ENCODE peak calls at places on chromosomes 12 and 14, in seven cellular contexts. R, N, Z, A, D, X and Y are unnamed samples.

GRCh38 chr14:89701079-89702043 is 253.2 kb downstream of the EFCAB11 start:
- DNase-seq in R (peak), N (peak), Z (peak), A (peak), D (peak), X (peak), Y (no peak)

GRCh38 chr14:74655597-74656389 is 43.8 kb upstream of the LTBP2 start:
- DNase-seq in R (no peak), N (no peak), Z (peak), A (peak), D (no peak), X (no peak), Y (peak)

GRCh38 chr12:17020765-17021164 is 414.8 kb upstream of the LMO3 start:
- DNase-seq in R (no peak), N (no peak), Z (no peak), A (no peak), D (no peak), X (no peak), Y (no peak)

GRCh38 chr12:106248177-106248848 is 493 bp upstream of the CKAP4 start:
- DNase-seq in R (peak), N (no peak), Z (peak), A (peak), D (no peak), X (peak), Y (no peak)

GRCh38 chr14:73365727-73366126 is 92.6 kb downstream of the NUMB start:
- DNase-seq in R (no peak), N (no peak), Z (no peak), A (no peak), D (no peak), X (no peak), Y (no peak)

GRCh38 chr12:99605-100004 is 33.0 kb downstream of the IQSEC3 start:
- DNase-seq in R (no peak), N (no peak), Z (peak), A (no peak), D (no peak), X (no peak), Y (no peak)

GRCh38 chr12:19014243-19014642 is 115.3 kb upstream of the PLEKHA5 start:
- DNase-seq in R (no peak), N (no peak), Z (no peak), A (no peak), D (no peak), X (no peak), Y (no peak)

GRCh38 chr12:127957001-127957660 is 309.8 kb upstream of the TMEM132C start:
- DNase-seq in R (no peak), N (no peak), Z (peak), A (no peak), D (no peak), X (no peak), Y (peak)

GRCh38 chr14:68789798-68790655 is 2.8 kb downstream of the ZFP36L1 start:
- DNase-seq in R (no peak), N (no peak), Z (peak), A (no peak), D (no peak), X (peak), Y (no peak)

GRCh38 chr12:45244561-45245348 is 28.9 kb downstream of the ANO6 start:
- DNase-seq in R (no peak), N (peak), Z (no peak), A (no peak), D (no peak), X (no peak), Y (no peak)

GRCh38 chr14:31660191-31660590 is 99.0 kb downstream of the NUBPL start:
- DNase-seq in R (no peak), N (no peak), Z (no peak), A (no peak), D (no peak), X (no peak), Y (no peak)

GRCh38 chr14:103879570-103880333 is 32.4 kb upstream of the PPP1R13B start:
- DNase-seq in R (no peak), N (no peak), Z (no peak), A (no peak), D (no peak), X (peak), Y (no peak)

GRCh38 chr14:105193916-105194782 is 13.0 kb upstream of the NUDT14 start:
- DNase-seq in R (no peak), N (no peak), Z (peak), A (no peak), D (peak), X (no peak), Y (no peak)

GRCh38 chr12:14756331-14757143 is 46.7 kb downstream of the WBP11 start:
- DNase-seq in R (peak), N (no peak), Z (no peak), A (no peak), D (no peak), X (no peak), Y (no peak)

GRCh38 chr14:60328588-60328987 is 79.6 kb downstream of the PPM1A start:
- DNase-seq in R (no peak), N (no peak), Z (no peak), A (no peak), D (no peak), X (no peak), Y (no peak)

GRCh38 chr12:125312471-125312870 is 247.2 kb downstream of the AACS start:
- DNase-seq in R (no peak), N (no peak), Z (no peak), A (no peak), D (no peak), X (no peak), Y (no peak)

GRCh38 chr12:26112703-26113147 is 12.1 kb downstream of the BHLHE41 start:
- DNase-seq in R (no peak), N (no peak), Z (peak), A (no peak), D (no peak), X (no peak), Y (no peak)

GRCh38 chr12:20101046-20101445 is 267.3 kb upstream of the PDE3A start:
- DNase-seq in R (no peak), N (no peak), Z (no peak), A (no peak), D (no peak), X (no peak), Y (no peak)

GRCh38 chr14:22375321-22375930 is 213.6 kb downstream of the DAD1 start:
- DNase-seq in R (no peak), N (no peak), Z (peak), A (no peak), D (peak), X (no peak), Y (no peak)

GRCh38 chr12:122138616-122139015 is 35.4 kb downstream of the IL31 start:
- DNase-seq in R (no peak), N (no peak), Z (no peak), A (no peak), D (no peak), X (no peak), Y (no peak)

GRCh38 chr12:108752387-108752786 is 21.1 kb upstream of the CORO1C start:
- DNase-seq in R (no peak), N (no peak), Z (no peak), A (no peak), D (no peak), X (no peak), Y (no peak)

GRCh38 chr14:55864890-55865655 is 253.1 kb upstream of the PELI2 start:
- DNase-seq in R (no peak), N (no peak), Z (no peak), A (no peak), D (no peak), X (no peak), Y (no peak)

GRCh38 chr12:115203661-115204060 is 519.7 kb upstream of the TBX3 start:
- DNase-seq in R (no peak), N (no peak), Z (peak), A (peak), D (no peak), X (no peak), Y (no peak)

GRCh38 chr12:116406529-116406928 is 129.0 kb upstream of the MED13L start:
- DNase-seq in R (no peak), N (peak), Z (peak), A (peak), D (peak), X (no peak), Y (peak)

GRCh38 chr12:63855299-63855698 is 10.8 kb downstream of the SRGAP1 start:
- DNase-seq in R (no peak), N (no peak), Z (no peak), A (no peak), D (no peak), X (no peak), Y (no peak)